ENCODE peak calls at places on chromosomes 1 and 21, in five cellular contexts. T is IMR-90, E is K562, L is GM12878, K is A549. J is an unnamed sample.

GRCh38 chr1:204494281-204495077 is at the start of gene PIK3C2B:
- DNase-seq in T (peak; percentile 73), E (peak; percentile 88), L (peak; percentile 55), K (peak; percentile 85), J (peak; percentile 97)

GRCh38 chr1:223364685-223365382 is 858 bp upstream of the SUSD4 start:
- DNase-seq in E (peak; percentile 46), L (no peak), K (no peak), T (no peak), J (no peak)

GRCh38 chr1:111738436-111739221 is 566 bp downstream of the INKA2 start:
- DNase-seq in K (peak; percentile 67), E (peak; percentile 32), L (no peak), T (peak; percentile 49), J (peak; percentile 83)

GRCh38 chr1:231279081-231279480 is 38.1 kb downstream of the GNPAT start:
- DNase-seq in K (no peak), E (no peak), L (no peak), T (peak; percentile 28), J (no peak)

GRCh38 chr1:83849191-83850061 is 149.5 kb downstream of the TTLL7 start:
- DNase-seq in E (no peak), L (no peak), K (no peak), T (no peak), J (peak; percentile 16)

GRCh38 chr1:181038399-181038873 is 4.7 kb downstream of the MR1 start:
- DNase-seq in E (peak; percentile 88), T (peak; percentile 68), K (peak; percentile 84), L (no peak), J (peak; percentile 75)

GRCh38 chr1:153577138-153577537 is 11.5 kb upstream of the S100A2 start:
- DNase-seq in L (no peak), T (no peak), K (no peak), E (no peak), J (no peak)

GRCh38 chr1:207748737-207749528 is 2.9 kb upstream of the CD46 start:
- DNase-seq in T (no peak), E (peak; percentile 70), K (no peak), L (no peak), J (no peak)

GRCh38 chr21:25895565-25896205 is 160.9 kb downstream of the GABPA start:
- DNase-seq in E (peak; percentile 15), L (no peak), K (no peak), T (peak; percentile 45), J (peak; percentile 43)

GRCh38 chr1:37914719-37915483 is 32.0 kb downstream of the INPP5B start:
- DNase-seq in L (no peak), K (no peak), E (no peak), T (no peak), J (no peak)

GRCh38 chr1:148372731-148373130 is 110.4 kb downstream of the PPIAL4G start:
- DNase-seq in T (peak; percentile 44), E (no peak), K (no peak), L (no peak), J (no peak)

GRCh38 chr1:47754221-47754620 is 243.0 kb downstream of the TRABD2B start:
- DNase-seq in K (no peak), E (no peak), L (no peak), T (no peak), J (no peak)

GRCh38 chr1:20597650-20598049 is 8.8 kb downstream of the CDA start:
- DNase-seq in K (no peak), E (no peak), L (no peak), T (no peak), J (no peak)

GRCh38 chr1:171753685-171754380 is 12.0 kb upstream of the VAMP4 start:
- DNase-seq in K (no peak), L (no peak), E (peak; percentile 77), T (peak; percentile 33), J (no peak)

GRCh38 chr1:205668951-205669340 is 11.4 kb downstream of the SLC45A3 start:
- DNase-seq in L (peak; percentile 65), K (no peak), E (peak; percentile 56), T (no peak), J (peak; percentile 16)

GRCh38 chr1:167095368-167095767 is 1.5 kb downstream of the STYXL2 start:
- DNase-seq in K (no peak), T (peak; percentile 61), E (no peak), L (no peak), J (peak; percentile 10)

GRCh38 chr1:81730881-81731280 is 69.9 kb upstream of the ADGRL2 start:
- DNase-seq in E (no peak), T (no peak), L (no peak), K (peak; percentile 5), J (no peak)

GRCh38 chr21:10430007-10430406 is 91.4 kb upstream of the TPTE start:
- DNase-seq in L (no peak), K (no peak), E (no peak), T (no peak), J (peak; percentile 4)

GRCh38 chr1:94739521-94740061 is 80.6 kb upstream of the SLC44A3 start:
- DNase-seq in K (no peak), L (no peak), T (peak; percentile 97), E (no peak), J (no peak)

GRCh38 chr1:246302671-246303317 is 204.3 kb downstream of the SMYD3 start:
- DNase-seq in T (peak; percentile 61), E (no peak), K (no peak), L (no peak), J (no peak)

GRCh38 chr1:15048437-15048980 is 105.0 kb upstream of the TMEM51 start:
- DNase-seq in K (no peak), T (no peak), E (no peak), L (no peak), J (no peak)

GRCh38 chr1:86447198-86447790 is 21.4 kb upstream of the CLCA1 start:
- DNase-seq in E (no peak), L (no peak), T (no peak), K (no peak), J (no peak)

GRCh38 chr1:45299981-45300668 is 26.6 kb upstream of the HPDL start:
- DNase-seq in K (peak; percentile 73), E (peak; percentile 85), T (peak; percentile 84), L (no peak), J (peak; percentile 66)

GRCh38 chr1:197859024-197859423 is 43.4 kb upstream of the C1orf53 start:
- DNase-seq in T (no peak), L (no peak), K (no peak), E (no peak), J (no peak)

DNA sequence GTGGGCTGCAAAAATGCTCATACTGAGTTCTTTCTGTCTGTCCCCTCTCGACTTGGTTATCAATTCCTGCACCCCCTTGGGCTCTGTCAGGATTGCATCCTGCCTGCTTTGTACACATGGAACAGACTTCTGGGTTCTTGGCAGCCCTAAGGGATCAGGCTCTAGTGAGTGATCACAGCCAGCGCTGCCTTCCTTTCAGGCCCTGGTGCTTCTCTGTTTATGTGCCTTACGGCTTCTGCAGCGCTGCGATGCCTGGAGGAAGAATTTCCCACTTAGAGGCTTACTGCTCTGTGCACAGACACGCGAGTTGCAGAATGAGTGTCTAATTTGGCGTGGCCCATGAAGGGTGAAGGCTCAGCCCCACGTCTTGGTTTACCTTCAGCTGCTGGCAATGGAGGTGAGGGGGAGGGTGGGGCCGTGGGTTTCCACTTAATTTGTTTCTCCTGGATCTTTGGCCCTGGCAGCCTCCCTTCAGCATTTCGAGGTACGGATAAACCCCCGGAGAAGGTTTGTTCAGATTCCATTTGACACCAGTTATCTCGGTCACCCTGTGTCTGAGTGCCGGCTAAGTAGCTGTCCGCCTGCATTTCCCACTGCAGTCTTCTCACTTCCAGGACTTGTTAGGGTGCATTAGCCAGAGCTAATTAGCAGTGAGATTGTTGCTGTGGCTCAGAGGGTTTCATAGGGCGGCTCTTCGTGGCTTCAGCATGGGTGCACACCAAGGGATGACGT is 227.3 kb downstream of the DYRK1A start:
- DNase-seq in T (no peak), L (no peak), E (no peak), K (no peak), J (no peak)
- TF ChIP-seq RFX5 in T (no peak), L (no peak), E (no peak), K (no peak), J (no peak)

DNA sequence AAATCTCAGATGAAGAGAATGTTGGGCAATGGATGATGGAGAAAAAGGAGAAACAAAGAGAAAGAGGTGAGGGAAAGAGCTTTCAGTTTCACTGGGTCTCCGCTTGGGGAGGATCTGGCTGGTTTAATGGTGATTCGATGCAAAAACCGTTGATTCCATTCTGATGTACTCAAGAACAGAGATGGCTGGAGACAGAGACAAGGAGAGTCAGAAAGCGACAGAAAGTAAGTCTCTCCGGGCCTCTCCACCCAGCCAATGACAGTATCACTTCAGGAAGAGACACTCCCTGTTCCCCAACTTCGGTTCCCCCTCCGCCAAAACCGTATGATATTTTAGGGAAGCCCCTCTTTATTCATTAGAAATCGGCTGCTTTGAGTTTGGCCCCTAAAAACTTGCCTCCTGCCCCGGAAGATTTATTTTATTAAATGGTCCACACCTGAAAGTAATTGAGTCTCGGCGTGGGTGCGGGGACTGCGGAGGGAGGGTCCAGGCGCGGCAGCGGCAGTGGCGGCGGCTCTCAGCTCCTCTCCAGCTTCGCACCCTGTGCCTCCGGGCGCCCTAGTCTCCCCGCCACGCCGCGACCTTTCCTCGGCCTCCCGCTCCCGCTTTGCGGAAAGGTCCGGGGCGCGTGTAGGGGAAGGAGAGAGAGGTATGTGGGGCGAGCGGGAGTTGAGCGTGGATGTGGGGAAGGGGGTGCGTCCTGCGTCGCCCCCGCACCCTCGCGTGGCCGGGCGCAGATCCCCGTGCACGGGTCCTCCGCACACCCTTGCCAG is 13.2 kb upstream of the ALX3 start:
- DNase-seq in E (no peak), L (no peak), T (no peak), K (no peak), J (no peak)
- TF ChIP-seq RFX5 in E (no peak), L (no peak), T (no peak), K (no peak), J (no peak)

GRCh38 chr1:199690520-199690919 is 337.0 kb upstream of the NR5A2 start:
- DNase-seq in T (no peak), K (no peak), E (no peak), L (no peak), J (no peak)
- TF ChIP-seq RFX5 in T (no peak), K (no peak), E (no peak), L (no peak), J (no peak)

DNA sequence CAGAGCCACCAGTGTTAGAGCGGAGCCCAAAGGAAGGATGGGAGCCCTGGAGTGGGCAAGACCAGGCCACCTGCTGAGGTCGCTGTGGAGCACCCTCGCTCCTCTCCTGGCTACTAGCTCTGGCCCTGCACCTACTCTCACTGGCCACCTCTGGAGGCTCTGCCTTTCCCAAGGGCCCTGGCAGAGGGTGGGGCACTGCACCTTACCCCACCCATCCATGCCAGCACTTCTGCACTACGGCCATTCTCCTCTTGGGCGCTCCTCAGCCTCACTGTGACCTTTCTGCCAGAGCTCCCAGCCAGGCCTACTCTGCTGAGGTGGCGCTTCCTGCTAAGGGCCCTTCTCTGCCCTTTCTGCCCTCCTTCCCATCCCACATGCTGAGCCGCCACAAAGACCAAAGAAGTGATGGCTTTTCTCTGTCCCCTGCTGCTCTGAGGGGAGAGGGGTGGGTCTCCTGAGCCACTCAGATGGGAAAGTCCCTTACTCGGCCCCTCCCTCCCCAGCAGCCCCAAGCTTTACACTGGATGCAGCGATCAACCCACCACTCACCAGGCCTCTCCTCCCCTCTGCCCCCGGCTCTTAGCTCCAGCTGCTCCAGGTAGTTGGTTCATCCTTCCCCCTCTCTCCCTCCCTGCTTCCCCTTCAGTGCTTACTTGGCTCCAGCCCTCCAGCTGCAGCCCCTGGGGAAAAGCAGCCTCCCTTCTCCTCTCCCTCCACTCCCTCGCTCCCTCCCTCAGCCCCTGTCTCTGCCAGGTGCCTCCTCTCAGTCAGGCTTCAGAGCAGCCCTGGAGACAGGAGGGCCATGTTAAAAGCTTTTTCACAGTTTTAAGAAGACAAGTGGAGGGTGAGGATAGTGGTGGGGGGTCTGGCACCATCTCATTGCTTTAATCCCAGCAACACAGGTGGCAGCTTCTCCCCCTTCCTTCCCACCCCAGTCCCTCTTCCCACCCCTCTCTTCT is 14.8 kb upstream of the TMEM222 start:
- DNase-seq in T (no peak), K (peak; percentile 33), E (peak; percentile 55), L (no peak), J (no peak)
- TF ChIP-seq RFX5 in T (no peak), K (no peak), E (no peak), L (no peak), J (no peak)

J was measured in SK-N-SH.